ENCODE peak calls at places on chromosomes 3 and 15, in seven cellular contexts. A is A549, F is endothelial cell of umbilical vein, O is sigmoid colon, J is uterus, L is tibial nerve, Z is IMR-90. N is an unnamed sample.

GRCh38 chr3:58560771-58561311 is 16.4 kb downstream of the FAM107A start:
- DNase-seq in A (peak; percentile 42), F (peak; percentile 91), O (no peak), J (no peak), L (no peak), Z (peak; percentile 98), N (no peak)

GRCh38 chr15:89486726-89487050 is 9.7 kb downstream of the RHCG start:
- DNase-seq in A (no peak), F (no peak), O (no peak), J (no peak), L (no peak), Z (no peak), N (no peak)

GRCh38 chr3:73625124-73625665 is 454 bp upstream of the PDZRN3 start:
- DNase-seq in A (no peak), F (peak; percentile 2), O (no peak), J (peak; percentile 61), L (no peak), Z (peak; percentile 72), N (no peak)

GRCh38 chr3:9951962-9952805 is at the start of gene PRRT3:
- DNase-seq in A (no peak), F (no peak), O (no peak), J (no peak), L (no peak), Z (peak; percentile 30), N (no peak)

GRCh38 chr3:10515884-10516495 is 10.6 kb upstream of the ATP2B2 start:
- DNase-seq in A (no peak), F (no peak), O (peak; percentile 20), J (no peak), L (no peak), Z (no peak), N (peak; percentile 31)

GRCh38 chr3:125163739-125164601 is 48.6 kb downstream of the SLC12A8 start:
- DNase-seq in A (no peak), F (peak; percentile 29), O (no peak), J (no peak), L (no peak), Z (no peak), N (no peak)

GRCh38 chr3:169454823-169455222 is 208.7 kb downstream of the MECOM start:
- DNase-seq in A (no peak), F (peak; percentile 93), O (no peak), J (no peak), L (no peak), Z (peak; percentile 59), N (no peak)

GRCh38 chr15:93213281-93213680 is 124.3 kb upstream of the RGMA start:
- DNase-seq in A (no peak), F (no peak), O (no peak), J (no peak), L (no peak), Z (no peak), N (no peak)

GRCh38 chr3:24237971-24238767 is 256.5 kb downstream of the THRB start:
- DNase-seq in A (peak; percentile 65), F (peak; percentile 78), O (no peak), J (peak; percentile 68), L (no peak), Z (peak; percentile 89), N (peak; percentile 43)

GRCh38 chr3:6468589-6468988 is 392.3 kb upstream of the GRM7 start:
- DNase-seq in A (no peak), F (no peak), O (no peak), J (no peak), L (no peak), Z (no peak), N (no peak)

GRCh38 chr3:107523361-107524213 is 825 bp downstream of the BBX start:
- DNase-seq in A (no peak), F (peak; percentile 69), O (peak; percentile 82), J (peak; percentile 42), L (peak; percentile 19), Z (peak; percentile 33), N (peak; percentile 54)

GRCh38 chr15:70127288-70127746 is 29.6 kb upstream of the TLE3 start:
- DNase-seq in A (no peak), F (peak; percentile 94), O (peak; percentile 78), J (no peak), L (peak; percentile 76), Z (no peak), N (peak; percentile 59)

GRCh38 chr3:33209357-33209756 is 9.3 kb downstream of the SUSD5 start:
- DNase-seq in A (no peak), F (no peak), O (no peak), J (no peak), L (no peak), Z (no peak), N (no peak)

GRCh38 chr3:149572796-149573414 is 84.9 kb downstream of the WWTR1 start:
- DNase-seq in A (peak; percentile 48), F (peak; percentile 69), O (no peak), J (peak; percentile 35), L (no peak), Z (peak; percentile 85), N (no peak)

GRCh38 chr3:149567307-149567861 is 90.4 kb downstream of the WWTR1 start:
- DNase-seq in A (no peak), F (peak; percentile 55), O (no peak), J (no peak), L (no peak), Z (no peak), N (no peak)

GRCh38 chr3:149575213-149575961 is 82.4 kb downstream of the WWTR1 start:
- DNase-seq in A (peak; percentile 61), F (peak; percentile 76), O (peak; percentile 74), J (peak; percentile 55), L (no peak), Z (peak; percentile 95), N (no peak)

GRCh38 chr3:149576071-149576564 is 81.7 kb downstream of the WWTR1 start:
- DNase-seq in A (peak; percentile 62), F (peak; percentile 99), O (no peak), J (peak; percentile 78), L (no peak), Z (peak; percentile 99), N (no peak)

GRCh38 chr3:149571381-149571780 is 86.4 kb downstream of the WWTR1 start:
- DNase-seq in A (no peak), F (no peak), O (no peak), J (no peak), L (no peak), Z (no peak), N (no peak)
- H3K4me1 ChIP-seq in A (peaks cover 93% of the 10 kb centered on the region), F (peaks cover 65% of the 10 kb centered on the region), O (peaks cover 73% of the 10 kb centered on the region), J (peaks cover 11% of the 10 kb centered on the region), L (peaks cover 84% of the 10 kb centered on the region), Z (peaks cover 25% of the 10 kb centered on the region), N (peaks cover 20% of the 10 kb centered on the region)

GRCh38 chr15:80389370-80389769 is 14.8 kb upstream of the ARNT2 start:
- DNase-seq in A (no peak), F (no peak), O (no peak), J (no peak), L (no peak), Z (no peak), N (no peak)
- H3K4me3 ChIP-seq in A (no peak overlapping the region), F (no peak overlapping the region), O (no peak overlapping the region), J (no peak overlapping the region), L (no peak overlapping the region), Z (no peak overlapping the region), N (no peak overlapping the region)

GRCh38 chr3:106247902-106248684 is 379.3 kb upstream of the CBLB start:
- DNase-seq in A (no peak), F (no peak), O (no peak), J (no peak), L (no peak), Z (peak; percentile 17), N (no peak)

GRCh38 chr3:106239195-106239697 is 370.4 kb upstream of the CBLB start:
- DNase-seq in A (no peak), F (no peak), O (no peak), J (no peak), L (no peak), Z (peak; percentile 16), N (no peak)

GRCh38 chr3:106245400-106245799 is 376.6 kb upstream of the CBLB start:
- DNase-seq in A (no peak), F (no peak), O (no peak), J (no peak), L (no peak), Z (no peak), N (no peak)

GRCh38 chr3:106241593-106241992 is 372.8 kb upstream of the CBLB start:
- DNase-seq in A (no peak), F (no peak), O (no peak), J (no peak), L (no peak), Z (no peak), N (no peak)

GRCh38 chr3:106242779-106243178 is 374.0 kb upstream of the CBLB start:
- DNase-seq in A (no peak), F (no peak), O (no peak), J (no peak), L (no peak), Z (no peak), N (no peak)
- TF ChIP-seq POLR2A in A (no peak), F (no peak), O (no peak), J (no peak), L (no peak), Z (no peak), N (no peak)

GRCh38 chr3:128999104-128999503 is 2.0 kb upstream of the EFCC1 start:
- DNase-seq in A (no peak), F (no peak), O (no peak), J (no peak), L (no peak), Z (no peak), N (no peak)

GRCh38 chr3:128996741-128997140 is 2.9 kb upstream of the CFAP92 start:
- DNase-seq in A (no peak), F (no peak), O (no peak), J (no peak), L (no peak), Z (no peak), N (no peak)

GRCh38 chr3:128996200-128996599 is 2.3 kb upstream of the CFAP92 start:
- DNase-seq in A (no peak), F (no peak), O (no peak), J (no peak), L (no peak), Z (no peak), N (no peak)

GRCh38 chr3:128998532-128998931 is 2.6 kb upstream of the EFCC1 start:
- DNase-seq in A (no peak), F (no peak), O (no peak), J (no peak), L (no peak), Z (no peak), N (no peak)

GRCh38 chr3:128997486-128997885 is 3.6 kb upstream of the CFAP92 start:
- DNase-seq in A (no peak), F (no peak), O (no peak), J (no peak), L (no peak), Z (no peak), N (no peak)
- H3K4me1 ChIP-seq in A (no peaks in the 10 kb centered on the region), F (peaks cover 11% of the 10 kb centered on the region), O (peaks cover 33% of the 10 kb centered on the region), J (no peaks in the 10 kb centered on the region), L (peaks cover 45% of the 10 kb centered on the region), Z (peaks cover 10% of the 10 kb centered on the region), N (peaks cover 5% of the 10 kb centered on the region)

GRCh38 chr15:100919481-100920405 is 586 bp downstream of the LRRK1 start:
- DNase-seq in A (peak; percentile 61), F (peak; percentile 28), O (no peak), J (no peak), L (no peak), Z (peak; percentile 19), N (no peak)
- H3K4me3 ChIP-seq in A (peak overlapping the region; percentile 79), F (peak overlapping the region; percentile 81), O (peak overlapping the region; percentile 73), J (peak overlapping the region; percentile 71), L (peak overlapping the region; percentile 79), Z (peak overlapping the region; percentile 60), N (peak overlapping the region; percentile 75)

GRCh38 chr3:5133239-5133638 is 11.1 kb downstream of the ARL8B start:
- DNase-seq in A (no peak), F (no peak), O (no peak), J (no peak), L (no peak), Z (no peak), N (no peak)
- TF ChIP-seq POLR2A in A (no peak), F (no peak), O (no peak), J (no peak), L (no peak), Z (no peak), N (no peak)

GRCh38 chr3:164194842-164195241 is 883.5 kb downstream of the SI start:
- DNase-seq in A (no peak), F (no peak), O (no peak), J (no peak), L (no peak), Z (no peak), N (no peak)
- H3K4me1 ChIP-seq in A (no peaks in the 10 kb centered on the region), F (no peaks in the 10 kb centered on the region), O (no peaks in the 10 kb centered on the region), J (no peaks in the 10 kb centered on the region), L (no peaks in the 10 kb centered on the region), Z (no peaks in the 10 kb centered on the region), N (no peaks in the 10 kb centered on the region)

N was measured in breast epithelium.